ENCODE peak calls at places on chromosome 18, in four cellular contexts. D is cardiac fibroblast, C is thyroid gland, B is mammary epithelial cell. N is an unnamed sample.

GRCh38 chr18:23071285-23071684 is 64.0 kb upstream of the CABLES1 start:
- DNase-seq in D (no peak), C (peak; percentile 20), B (peak; percentile 11), N (no peak)

GRCh38 chr18:7230646-7231349 is at the start of gene LRRC30:
- DNase-seq in B (no peak), D (no peak), C (no peak), N (no peak)

GRCh38 chr18:55318864-55319516 is 269.0 kb downstream of the TCF4 start:
- DNase-seq in B (no peak), C (no peak), D (peak; percentile 76), N (no peak)

GRCh38 chr18:80198391-80198790 is 48.9 kb downstream of the PARD6G start:
- DNase-seq in D (no peak), B (no peak), C (no peak), N (no peak)

GRCh38 chr18:62420151-62420512 is 95.0 kb downstream of the TNFRSF11A start:
- DNase-seq in B (peak; percentile 60), C (no peak), D (peak; percentile 77), N (peak; percentile 54)

GRCh38 chr18:13377496-13377895 is 158.9 kb downstream of the LDLRAD4 start:
- DNase-seq in C (no peak), B (peak; percentile 2), D (peak; percentile 8), N (no peak)

GRCh38 chr18:68608861-68609465 is 105.9 kb downstream of the TMX3 start:
- DNase-seq in D (no peak), B (peak; percentile 31), C (no peak), N (no peak)

GRCh38 chr18:23279931-23280330 is 144.6 kb downstream of the CABLES1 start:
- DNase-seq in B (no peak), D (no peak), C (no peak), N (no peak)

GRCh38 chr18:55286257-55286825 is 301.7 kb downstream of the TCF4 start:
- DNase-seq in D (no peak), B (peak; percentile 19), C (no peak), N (peak; percentile 61)

GRCh38 chr18:63477972-63478371 is 1.2 kb downstream of the SERPINB5 start:
- DNase-seq in C (no peak), D (peak; percentile 13), B (peak; percentile 60), N (peak; percentile 54)

GRCh38 chr18:50193796-50194622 is 938 bp downstream of the MYO5B start:
- DNase-seq in C (peak; percentile 16), D (no peak), B (no peak), N (peak; percentile 25)

GRCh38 chr18:24979223-24979622 is 372.7 kb downstream of the ZNF521 start:
- DNase-seq in B (no peak), D (no peak), C (no peak), N (no peak)

GRCh38 chr18:39561136-39561535 is 1995.5 kb upstream of the CELF4 start:
- DNase-seq in C (no peak), D (peak; percentile 16), B (no peak), N (no peak)

GRCh38 chr18:54232485-54233227 is 8.2 kb upstream of the MBD2 start:
- DNase-seq in B (no peak), D (no peak), C (no peak), N (no peak)

GRCh38 chr18:47248610-47249343 is 2.7 kb downstream of the SKOR2 start:
- DNase-seq in B (peak; percentile 4), C (no peak), D (no peak), N (no peak)
- H3K4me3 ChIP-seq in B (no peak overlapping the region), C (no peak overlapping the region), D (no peak overlapping the region), N (no peak overlapping the region)

GRCh38 chr18:35971661-35972196 is 750 bp upstream of the RMP24 start:
- DNase-seq in B (no peak), C (peak; percentile 5), D (no peak), N (no peak)

GRCh38 chr18:35973650-35974049 is 1.2 kb downstream of the RMP24 start:
- DNase-seq in C (no peak), B (no peak), D (no peak), N (peak; percentile 10)

GRCh38 chr18:35969676-35970075 is 2.8 kb upstream of the RMP24 start:
- DNase-seq in C (no peak), B (peak; percentile 40), D (no peak), N (peak; percentile 47)

GRCh38 chr18:35974181-35974580 is 1.7 kb downstream of the RMP24 start:
- DNase-seq in C (no peak), B (no peak), D (no peak), N (no peak)

DNA sequence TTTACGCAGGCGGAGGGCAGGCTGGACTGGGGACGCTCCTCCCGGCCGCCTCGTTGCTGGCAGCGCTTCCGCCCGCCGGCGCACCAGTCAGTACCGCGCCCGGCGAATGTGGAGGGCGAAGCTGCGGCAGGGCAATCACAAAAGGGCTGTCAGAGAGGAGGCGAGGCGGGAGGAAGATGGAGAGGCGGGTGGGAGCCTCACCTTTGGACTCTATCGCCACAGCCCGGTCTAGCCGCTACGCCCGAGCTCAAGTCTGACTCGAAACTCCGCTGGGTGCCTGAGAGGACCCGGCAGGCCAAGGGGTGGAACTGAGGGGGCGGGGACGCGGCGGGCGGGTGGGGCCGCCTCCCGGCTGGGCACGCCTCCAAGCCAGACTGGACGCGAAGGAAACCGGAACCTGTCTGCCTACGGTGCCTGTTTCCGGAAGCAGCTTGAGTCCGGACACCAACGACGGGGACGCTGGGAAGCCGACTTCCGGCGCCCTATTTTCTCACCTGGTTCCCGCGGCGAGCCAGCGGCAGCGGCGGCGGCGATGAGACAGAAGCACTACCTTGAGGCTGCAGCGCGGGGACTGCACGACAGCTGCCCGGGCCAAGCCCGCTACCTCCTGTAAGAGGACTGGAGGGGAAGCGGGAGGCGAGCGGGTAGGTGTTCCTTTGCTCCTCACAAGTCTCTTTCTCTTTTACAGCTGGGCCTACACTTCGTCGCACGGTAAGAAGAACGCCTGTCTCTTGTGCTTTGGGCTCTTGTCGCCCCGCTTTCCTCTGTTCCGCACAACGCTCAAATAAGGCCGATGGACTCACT is at the start of gene RMP24:
- DNase-seq in B (peak; percentile 95), C (peak; percentile 95), D (peak; percentile 98), N (peak; percentile 98)
- TF ChIP-seq CTCF in B (no peak), C (no peak), D (no peak), N (no peak)

GRCh38 chr18:44678725-44679055 is 2.0 kb upstream of the SETBP1 start:
- DNase-seq in D (no peak), B (no peak), C (no peak), N (no peak)
- H3K4me3 ChIP-seq in D (no peak overlapping the region), B (peak overlapping the region; percentile 78), C (no peak overlapping the region), N (peak overlapping the region; percentile 21)

DNA sequence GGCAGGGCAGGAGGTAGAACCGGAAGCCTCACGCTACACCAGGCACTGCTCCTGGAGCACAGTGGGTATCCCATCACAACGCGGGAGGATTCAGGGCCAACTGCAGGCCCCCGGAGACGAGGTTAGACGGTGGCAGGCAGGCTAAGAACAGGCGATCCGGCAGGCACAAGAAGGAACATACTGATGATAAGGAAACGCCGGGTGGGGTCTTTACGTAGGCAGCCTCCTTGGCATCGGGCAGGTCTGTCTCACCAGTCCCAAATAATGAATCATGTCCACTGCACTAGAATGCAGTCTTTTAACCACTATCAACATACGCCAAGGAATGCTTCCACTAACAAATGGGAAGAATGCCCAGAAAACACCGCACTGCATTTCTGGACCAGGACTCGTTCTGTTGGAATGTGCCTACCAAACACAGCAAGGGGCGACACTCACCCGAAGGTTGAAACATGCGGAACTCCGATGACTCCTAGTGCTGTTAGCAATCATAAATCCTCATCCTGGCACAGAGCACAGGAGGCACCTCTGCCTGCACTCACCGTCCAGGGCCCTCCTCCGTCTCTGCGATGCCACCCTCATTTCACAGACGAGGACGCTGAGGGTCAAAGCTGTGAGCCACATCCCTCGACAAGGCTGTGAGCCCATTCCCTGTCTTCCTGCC is 35.2 kb downstream of the ZNF516 start:
- DNase-seq in C (peak; percentile 81), B (peak; percentile 99), D (peak; percentile 99), N (peak; percentile 99)
- TF ChIP-seq CTCF in C (peak; percentile 21), B (peak; percentile 37), D (peak; percentile 3), N (peak; percentile 3)

GRCh38 chr18:34709104-34709503 is 994 bp upstream of the DTNA start:
- DNase-seq in C (no peak), B (peak; percentile 81), D (peak; percentile 93), N (peak; percentile 91)
- H3K4me3 ChIP-seq in C (no peak overlapping the region), B (no peak overlapping the region), D (no peak overlapping the region), N (no peak overlapping the region)

DNA sequence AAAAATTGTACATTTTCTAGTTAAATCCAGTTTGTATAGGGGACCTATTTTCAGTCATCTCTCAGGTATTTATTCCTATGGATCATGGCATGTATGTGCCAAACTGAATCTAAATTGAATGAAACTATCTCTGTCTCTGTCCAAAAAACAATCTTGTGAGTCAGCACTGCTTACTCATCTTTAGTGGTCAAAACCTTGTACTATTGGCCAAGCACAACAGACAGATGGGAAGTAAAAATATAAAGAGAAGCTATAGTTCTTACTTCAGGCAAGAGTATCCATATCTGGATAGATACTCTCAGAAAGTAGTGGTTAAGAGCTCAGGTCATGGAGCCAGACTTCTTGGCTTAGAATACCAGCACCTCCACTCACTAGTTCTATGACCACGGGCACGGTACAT is 76.0 kb upstream of the KLHL14 start:
- DNase-seq in B (peak; percentile 5), C (no peak), D (peak; percentile 20), N (no peak)
- TF ChIP-seq CTCF in B (no peak), C (no peak), D (no peak), N (no peak)

GRCh38 chr18:47150824-47151366 is 595 bp upstream of the HDHD2 start:
- DNase-seq in C (no peak), B (no peak), D (no peak), N (peak; percentile 2)

GRCh38 chr18:47150029-47150823 is at the start of gene HDHD2:
- DNase-seq in B (peak; percentile 80), D (peak; percentile 79), C (peak; percentile 83), N (peak; percentile 79)

GRCh38 chr18:47149457-47150028 is 757 bp downstream of the HDHD2 start:
- DNase-seq in B (peak; percentile 19), D (no peak), C (no peak), N (peak; percentile 13)

DNA sequence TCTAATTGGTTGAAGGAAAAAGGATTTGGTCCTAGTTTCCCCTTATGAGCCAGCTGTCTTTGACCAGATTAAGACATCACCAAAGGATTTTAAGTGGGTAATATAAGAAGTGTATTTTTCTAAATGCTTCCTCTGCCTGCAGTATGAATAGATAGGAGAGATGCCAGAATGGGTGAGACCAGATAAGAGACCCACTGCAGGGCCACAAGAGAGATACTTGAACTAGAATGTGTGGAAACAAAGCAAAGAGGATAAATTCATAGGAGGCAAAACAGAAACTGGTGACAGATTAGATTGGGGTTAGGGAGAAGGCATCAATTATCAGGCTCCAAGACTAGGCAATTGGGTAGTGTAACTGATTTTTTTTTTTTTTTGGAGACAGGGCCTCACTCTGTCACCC is 1.2 kb upstream of the HDHD2 start:
- DNase-seq in C (no peak), D (no peak), B (no peak), N (no peak)
- H3K4me3 ChIP-seq in C (no peak overlapping the region), D (peak overlapping the region; percentile 62), B (no peak overlapping the region), N (peak overlapping the region; percentile 91)

GRCh38 chr18:48777737-48778111 is 173.0 kb downstream of the SMAD7 start:
- DNase-seq in B (no peak), C (no peak), D (peak; percentile 62), N (peak; percentile 21)
- TF ChIP-seq CTCF in B (no peak), C (no peak), D (peak; percentile 43), N (peak; percentile 10)

GRCh38 chr18:2978626-2979025 is 34.3 kb downstream of the LPIN2 start:
- DNase-seq in D (peak; percentile 92), C (no peak), B (peak; percentile 50), N (peak; percentile 53)
- H3K4me3 ChIP-seq in D (peak overlapping the region; percentile 21), C (no peak overlapping the region), B (no peak overlapping the region), N (no peak overlapping the region)

N was measured in epithelial cell of esophagus.